ENCODE peak calls at places on chromosomes 6 and 20, in eight cellular contexts. One of them, this sample, is unnamed.

GRCh38 chr6:127349980-127350379 is 6.6 kb upstream of the ECHDC1 start:
- DNase-seq in activated CD4-positive, alpha-beta T cell treated with anti-CD3 and anti-CD28 coated beads, Interleukin-2, amount 50 U/mL, for 24 hours: no peak
- DNase-seq in NCI-H524: no peak
- DNase-seq in COR-L47: no peak
- DNase-seq in activated CD8-positive, alpha-beta memory T cell treated with anti-CD3 and anti-CD28 coated beads for 4 hours: no peak
- DNase-seq in mucosa of gallbladder: no peak
- DNase-seq in stimulated activated CD4-positive, alpha-beta T cell treated with anti-CD3 and anti-CD28 coated beads, Interleukin-12 subunit alpha, Interleukin-12 subunit beta, amount 100 ng/mL, for 4 hours: no peak
- DNase-seq in heart right ventricle: no peak
- DNase-seq in this sample: no peak

GRCh38 chr20:63573739-63574131 is 304 bp downstream of the HELZ2 start:
- DNase-seq in COR-L47: no peak
- DNase-seq in activated CD8-positive, alpha-beta memory T cell treated with anti-CD3 and anti-CD28 coated beads for 4 hours: no peak
- DNase-seq in activated CD4-positive, alpha-beta T cell treated with anti-CD3 and anti-CD28 coated beads, Interleukin-2, amount 50 U/mL, for 24 hours: no peak
- DNase-seq in heart right ventricle: no peak
- DNase-seq in stimulated activated CD4-positive, alpha-beta T cell treated with anti-CD3 and anti-CD28 coated beads, Interleukin-12 subunit alpha, Interleukin-12 subunit beta, amount 100 ng/mL, for 4 hours: no peak
- DNase-seq in NCI-H524: no peak
- DNase-seq in mucosa of gallbladder: no peak
- DNase-seq in this sample: no peak

GRCh38 chr6:47352169-47352568 is 42.5 kb upstream of the TNFRSF21 start:
- DNase-seq in COR-L47: no peak
- DNase-seq in activated CD8-positive, alpha-beta memory T cell treated with anti-CD3 and anti-CD28 coated beads for 4 hours: no peak
- DNase-seq in mucosa of gallbladder: no peak
- DNase-seq in NCI-H524: no peak
- DNase-seq in activated CD4-positive, alpha-beta T cell treated with anti-CD3 and anti-CD28 coated beads, Interleukin-2, amount 50 U/mL, for 24 hours: no peak
- DNase-seq in heart right ventricle: no peak
- DNase-seq in stimulated activated CD4-positive, alpha-beta T cell treated with anti-CD3 and anti-CD28 coated beads, Interleukin-12 subunit alpha, Interleukin-12 subunit beta, amount 100 ng/mL, for 4 hours: no peak
- DNase-seq in this sample: peak; percentile 12

GRCh38 chr20:38680492-38681118 is 43.7 kb upstream of the SLC32A1 start:
- DNase-seq in heart right ventricle: peak; percentile 13
- DNase-seq in NCI-H524: no peak
- DNase-seq in COR-L47: no peak
- DNase-seq in activated CD8-positive, alpha-beta memory T cell treated with anti-CD3 and anti-CD28 coated beads for 4 hours: no peak
- DNase-seq in stimulated activated CD4-positive, alpha-beta T cell treated with anti-CD3 and anti-CD28 coated beads, Interleukin-12 subunit alpha, Interleukin-12 subunit beta, amount 100 ng/mL, for 4 hours: no peak
- DNase-seq in activated CD4-positive, alpha-beta T cell treated with anti-CD3 and anti-CD28 coated beads, Interleukin-2, amount 50 U/mL, for 24 hours: no peak
- DNase-seq in mucosa of gallbladder: peak; percentile 26
- DNase-seq in this sample: peak; percentile 49

GRCh38 chr20:8385247-8385646 is 253.2 kb downstream of the PLCB1 start:
- DNase-seq in COR-L47: peak; percentile 52
- DNase-seq in activated CD4-positive, alpha-beta T cell treated with anti-CD3 and anti-CD28 coated beads, Interleukin-2, amount 50 U/mL, for 24 hours: no peak
- DNase-seq in activated CD8-positive, alpha-beta memory T cell treated with anti-CD3 and anti-CD28 coated beads for 4 hours: no peak
- DNase-seq in heart right ventricle: peak; percentile 16
- DNase-seq in stimulated activated CD4-positive, alpha-beta T cell treated with anti-CD3 and anti-CD28 coated beads, Interleukin-12 subunit alpha, Interleukin-12 subunit beta, amount 100 ng/mL, for 4 hours: no peak
- DNase-seq in NCI-H524: peak; percentile 94
- DNase-seq in mucosa of gallbladder: no peak
- DNase-seq in this sample: peak; percentile 84

GRCh38 chr6:36052092-36052491 is 24.5 kb downstream of the MAPK14 start:
- DNase-seq in NCI-H524: no peak
- DNase-seq in activated CD4-positive, alpha-beta T cell treated with anti-CD3 and anti-CD28 coated beads, Interleukin-2, amount 50 U/mL, for 24 hours: no peak
- DNase-seq in mucosa of gallbladder: no peak
- DNase-seq in heart right ventricle: no peak
- DNase-seq in stimulated activated CD4-positive, alpha-beta T cell treated with anti-CD3 and anti-CD28 coated beads, Interleukin-12 subunit alpha, Interleukin-12 subunit beta, amount 100 ng/mL, for 4 hours: no peak
- DNase-seq in activated CD8-positive, alpha-beta memory T cell treated with anti-CD3 and anti-CD28 coated beads for 4 hours: no peak
- DNase-seq in COR-L47: no peak
- DNase-seq in this sample: no peak

GRCh38 chr6:33595001-33595846 is 15.1 kb upstream of the BAK1 start:
- DNase-seq in mucosa of gallbladder: no peak
- DNase-seq in heart right ventricle: no peak
- DNase-seq in stimulated activated CD4-positive, alpha-beta T cell treated with anti-CD3 and anti-CD28 coated beads, Interleukin-12 subunit alpha, Interleukin-12 subunit beta, amount 100 ng/mL, for 4 hours: no peak
- DNase-seq in activated CD8-positive, alpha-beta memory T cell treated with anti-CD3 and anti-CD28 coated beads for 4 hours: no peak
- DNase-seq in COR-L47: no peak
- DNase-seq in NCI-H524: no peak
- DNase-seq in activated CD4-positive, alpha-beta T cell treated with anti-CD3 and anti-CD28 coated beads, Interleukin-2, amount 50 U/mL, for 24 hours: no peak
- DNase-seq in this sample: no peak

GRCh38 chr6:118892248-118893094 is 1.5 kb upstream of the ASF1A start:
- DNase-seq in NCI-H524: no peak
- DNase-seq in activated CD8-positive, alpha-beta memory T cell treated with anti-CD3 and anti-CD28 coated beads for 4 hours: no peak
- DNase-seq in stimulated activated CD4-positive, alpha-beta T cell treated with anti-CD3 and anti-CD28 coated beads, Interleukin-12 subunit alpha, Interleukin-12 subunit beta, amount 100 ng/mL, for 4 hours: no peak
- DNase-seq in heart right ventricle: no peak
- DNase-seq in mucosa of gallbladder: no peak
- DNase-seq in COR-L47: no peak
- DNase-seq in activated CD4-positive, alpha-beta T cell treated with anti-CD3 and anti-CD28 coated beads, Interleukin-2, amount 50 U/mL, for 24 hours: no peak
- DNase-seq in this sample: no peak

GRCh38 chr6:44487002-44487401 is 99.5 kb downstream of the CDC5L start:
- DNase-seq in heart right ventricle: no peak
- DNase-seq in mucosa of gallbladder: no peak
- DNase-seq in NCI-H524: no peak
- DNase-seq in activated CD8-positive, alpha-beta memory T cell treated with anti-CD3 and anti-CD28 coated beads for 4 hours: no peak
- DNase-seq in stimulated activated CD4-positive, alpha-beta T cell treated with anti-CD3 and anti-CD28 coated beads, Interleukin-12 subunit alpha, Interleukin-12 subunit beta, amount 100 ng/mL, for 4 hours: no peak
- DNase-seq in activated CD4-positive, alpha-beta T cell treated with anti-CD3 and anti-CD28 coated beads, Interleukin-2, amount 50 U/mL, for 24 hours: no peak
- DNase-seq in COR-L47: no peak
- DNase-seq in this sample: no peak

GRCh38 chr6:33306356-33306755 is 7.5 kb downstream of the TAPBP start:
- DNase-seq in mucosa of gallbladder: no peak
- DNase-seq in stimulated activated CD4-positive, alpha-beta T cell treated with anti-CD3 and anti-CD28 coated beads, Interleukin-12 subunit alpha, Interleukin-12 subunit beta, amount 100 ng/mL, for 4 hours: no peak
- DNase-seq in heart right ventricle: no peak
- DNase-seq in COR-L47: no peak
- DNase-seq in activated CD4-positive, alpha-beta T cell treated with anti-CD3 and anti-CD28 coated beads, Interleukin-2, amount 50 U/mL, for 24 hours: no peak
- DNase-seq in activated CD8-positive, alpha-beta memory T cell treated with anti-CD3 and anti-CD28 coated beads for 4 hours: no peak
- DNase-seq in NCI-H524: no peak
- DNase-seq in this sample: no peak

GRCh38 chr20:35025116-35025515 is 67.5 kb downstream of the TRPC4AP start:
- DNase-seq in stimulated activated CD4-positive, alpha-beta T cell treated with anti-CD3 and anti-CD28 coated beads, Interleukin-12 subunit alpha, Interleukin-12 subunit beta, amount 100 ng/mL, for 4 hours: no peak
- DNase-seq in heart right ventricle: no peak
- DNase-seq in activated CD8-positive, alpha-beta memory T cell treated with anti-CD3 and anti-CD28 coated beads for 4 hours: no peak
- DNase-seq in NCI-H524: no peak
- DNase-seq in mucosa of gallbladder: no peak
- DNase-seq in COR-L47: no peak
- DNase-seq in activated CD4-positive, alpha-beta T cell treated with anti-CD3 and anti-CD28 coated beads, Interleukin-2, amount 50 U/mL, for 24 hours: no peak
- DNase-seq in this sample: no peak